ENCODE peak calls at places on chromosomes 3 and 15, in six cellular contexts. One of them, this sample, is unnamed.

GRCh38 chr15:89836255-89837133 is 21.8 kb upstream of the ANPEP start:
- DNase-seq in HCT116: no peak
- DNase-seq in NT2/D1: no peak
- DNase-seq in K562: no peak
- DNase-seq in H1: no peak
- DNase-seq in HepG2: no peak
- DNase-seq in this sample: no peak

GRCh38 chr3:172516318-172517214 is 6.7 kb downstream of the TNFSF10 start:
- DNase-seq in K562: no peak
- DNase-seq in NT2/D1: no peak
- DNase-seq in HCT116: no peak
- DNase-seq in H1: no peak
- DNase-seq in HepG2: no peak
- DNase-seq in this sample: no peak

GRCh38 chr3:196115678-196116083 is 33.8 kb upstream of the TFRC start:
- DNase-seq in HCT116: no peak
- DNase-seq in HepG2: no peak
- DNase-seq in K562: no peak
- DNase-seq in NT2/D1: no peak
- DNase-seq in H1: no peak
- DNase-seq in this sample: peak; percentile 80

GRCh38 chr15:29123991-29124390 is 145.6 kb downstream of the NSMCE3 start:
- DNase-seq in HepG2: no peak
- DNase-seq in NT2/D1: no peak
- DNase-seq in H1: no peak
- DNase-seq in K562: no peak
- DNase-seq in HCT116: no peak
- DNase-seq in this sample: no peak

GRCh38 chr15:29677871-29678431 is 144.3 kb downstream of the TJP1 start:
- DNase-seq in NT2/D1: no peak
- DNase-seq in H1: no peak
- DNase-seq in HepG2: no peak
- DNase-seq in K562: no peak
- DNase-seq in HCT116: no peak
- DNase-seq in this sample: no peak

GRCh38 chr3:150133293-150133692 is 162.6 kb upstream of the PFN2 start:
- DNase-seq in K562: no peak
- DNase-seq in H1: no peak
- DNase-seq in HCT116: no peak
- DNase-seq in NT2/D1: no peak
- DNase-seq in HepG2: no peak
- DNase-seq in this sample: no peak

GRCh38 chr15:89206908-89207331 is 14.5 kb downstream of the RLBP1 start:
- DNase-seq in H1: peak; percentile 96
- DNase-seq in K562: peak; percentile 84
- DNase-seq in HCT116: peak; percentile 47
- DNase-seq in NT2/D1: peak; percentile 84
- DNase-seq in HepG2: peak; percentile 56
- DNase-seq in this sample: no peak

GRCh38 chr15:78988361-78988911 is 43.6 kb upstream of the CTSH start:
- DNase-seq in NT2/D1: no peak
- DNase-seq in H1: no peak
- DNase-seq in HCT116: peak; percentile 54
- DNase-seq in HepG2: peak; percentile 97
- DNase-seq in K562: no peak
- DNase-seq in this sample: peak; percentile 63

GRCh38 chr3:149339931-149340309 is 6.5 kb upstream of the TM4SF18 start:
- DNase-seq in K562: no peak
- DNase-seq in NT2/D1: peak; percentile 69
- DNase-seq in HCT116: peak; percentile 93
- DNase-seq in H1: no peak
- DNase-seq in HepG2: peak; percentile 77
- DNase-seq in this sample: no peak

GRCh38 chr15:88705769-88706165 is 67.0 kb downstream of the ISG20 start:
- DNase-seq in H1: no peak
- DNase-seq in NT2/D1: no peak
- DNase-seq in HCT116: no peak
- DNase-seq in HepG2: no peak
- DNase-seq in K562: no peak
- DNase-seq in this sample: no peak

GRCh38 chr3:63141-63845 is 133.3 kb upstream of the CHL1 start:
- DNase-seq in NT2/D1: no peak
- DNase-seq in HepG2: peak; percentile 39
- DNase-seq in H1: no peak
- DNase-seq in HCT116: no peak
- DNase-seq in K562: no peak
- DNase-seq in this sample: no peak

GRCh38 chr3:59367150-59367549 is 317.3 kb upstream of the CFAP20DC start:
- DNase-seq in NT2/D1: no peak
- DNase-seq in K562: peak; percentile 7
- DNase-seq in H1: no peak
- DNase-seq in HepG2: no peak
- DNase-seq in HCT116: no peak
- DNase-seq in this sample: no peak

GRCh38 chr3:173065543-173065970 is 75.5 kb downstream of the SPATA16 start:
- DNase-seq in HCT116: no peak
- DNase-seq in H1: no peak
- DNase-seq in NT2/D1: no peak
- DNase-seq in K562: no peak
- DNase-seq in HepG2: no peak
- DNase-seq in this sample: no peak

GRCh38 chr3:190531406-190531805 is 17.5 kb downstream of the IL1RAP start:
- DNase-seq in K562: no peak
- DNase-seq in H1: no peak
- DNase-seq in HCT116: no peak
- DNase-seq in HepG2: no peak
- DNase-seq in NT2/D1: no peak
- DNase-seq in this sample: no peak

GRCh38 chr3:142152349-142152748 is 3.0 kb upstream of the TFDP2 start:
- DNase-seq in H1: no peak
- DNase-seq in HepG2: peak; percentile 27
- DNase-seq in NT2/D1: no peak
- DNase-seq in K562: no peak
- DNase-seq in HCT116: no peak
- DNase-seq in this sample: no peak

GRCh38 chr3:5057857-5058324 is 64.2 kb upstream of the ARL8B start:
- DNase-seq in HCT116: peak; percentile 85
- DNase-seq in HepG2: peak; percentile 60
- DNase-seq in H1: no peak
- DNase-seq in NT2/D1: peak; percentile 16
- DNase-seq in K562: peak; percentile 93
- DNase-seq in this sample: peak; percentile 75

GRCh38 chr3:54954019-54954418 is 26.2 kb upstream of the LRTM1 start:
- DNase-seq in NT2/D1: no peak
- DNase-seq in HepG2: no peak
- DNase-seq in HCT116: no peak
- DNase-seq in H1: no peak
- DNase-seq in K562: no peak
- DNase-seq in this sample: no peak

GRCh38 chr3:163541629-163542028 is 1536.7 kb downstream of the SI start:
- DNase-seq in NT2/D1: no peak
- DNase-seq in K562: no peak
- DNase-seq in HCT116: no peak
- DNase-seq in HepG2: no peak
- DNase-seq in H1: no peak
- DNase-seq in this sample: no peak
- H3K4me3 ChIP-seq in NT2/D1: no peak overlapping the region
- H3K4me3 ChIP-seq in K562: no peak overlapping the region
- H3K4me3 ChIP-seq in HCT116: no peak overlapping the region
- H3K4me3 ChIP-seq in HepG2: no peak overlapping the region
- H3K4me3 ChIP-seq in H1: no peak overlapping the region
- H3K4me3 ChIP-seq in this sample: no peak overlapping the region

GRCh38 chr15:35437157-35437556 is 108.8 kb downstream of the DPH6 start:
- DNase-seq in NT2/D1: peak; percentile 16
- DNase-seq in K562: no peak
- DNase-seq in HepG2: no peak
- DNase-seq in HCT116: peak; percentile 12
- DNase-seq in H1: no peak
- DNase-seq in this sample: no peak

GRCh38 chr15:35436422-35436821 is 109.5 kb downstream of the DPH6 start:
- DNase-seq in NT2/D1: peak; percentile 20
- DNase-seq in H1: no peak
- DNase-seq in HepG2: no peak
- DNase-seq in K562: no peak
- DNase-seq in HCT116: no peak
- DNase-seq in this sample: no peak

GRCh38 chr15:35440265-35440664 is 105.7 kb downstream of the DPH6 start:
- DNase-seq in NT2/D1: no peak
- DNase-seq in K562: no peak
- DNase-seq in HCT116: no peak
- DNase-seq in H1: no peak
- DNase-seq in HepG2: no peak
- DNase-seq in this sample: no peak

GRCh38 chr15:35442734-35443133 is 103.2 kb downstream of the DPH6 start:
- DNase-seq in K562: no peak
- DNase-seq in NT2/D1: no peak
- DNase-seq in H1: no peak
- DNase-seq in HepG2: no peak
- DNase-seq in HCT116: no peak
- DNase-seq in this sample: no peak

DNA sequence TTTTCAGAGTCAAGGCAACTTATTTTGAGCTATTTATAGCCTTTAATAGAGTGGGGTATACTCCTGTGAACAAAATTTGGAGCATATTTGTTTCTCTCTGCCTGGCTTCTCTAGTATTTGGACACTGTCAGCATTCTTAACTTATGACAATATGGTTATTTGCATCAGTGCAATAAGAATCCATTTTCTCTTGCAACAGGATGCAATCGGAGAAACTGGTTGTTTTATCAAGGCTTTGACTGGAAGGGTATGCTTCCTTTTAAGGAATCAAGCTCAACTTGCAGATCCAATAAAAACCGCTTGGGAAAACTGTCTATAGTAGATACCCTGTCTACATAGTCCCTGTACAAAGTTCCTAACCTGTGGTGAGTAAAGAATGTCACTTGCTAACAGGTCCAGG is 106.7 kb downstream of the DPH6 start:
- DNase-seq in K562: no peak
- DNase-seq in HCT116: no peak
- DNase-seq in HepG2: no peak
- DNase-seq in H1: no peak
- DNase-seq in NT2/D1: no peak
- DNase-seq in this sample: no peak
- TF ChIP-seq ZNF274 in K562: no peak
- TF ChIP-seq ZNF274 in HCT116: no peak
- TF ChIP-seq ZNF274 in HepG2: no peak
- TF ChIP-seq ZNF274 in H1: no peak
- TF ChIP-seq ZNF274 in NT2/D1: no peak
- TF ChIP-seq ZNF274 in this sample: no peak

GRCh38 chr3:139939681-139940190 is 4.8 kb downstream of the CLSTN2 start:
- DNase-seq in K562: no peak
- DNase-seq in H1: no peak
- DNase-seq in HepG2: no peak
- DNase-seq in HCT116: no peak
- DNase-seq in NT2/D1: no peak
- DNase-seq in this sample: no peak

GRCh38 chr3:139935071-139935865 is at the start of gene CLSTN2:
- DNase-seq in HepG2: no peak
- DNase-seq in HCT116: no peak
- DNase-seq in H1: no peak
- DNase-seq in NT2/D1: peak; percentile 69
- DNase-seq in K562: peak; percentile 4
- DNase-seq in this sample: no peak

GRCh38 chr3:139937674-139938279 is 2.8 kb downstream of the CLSTN2 start:
- DNase-seq in H1: no peak
- DNase-seq in HCT116: peak; percentile 19
- DNase-seq in NT2/D1: no peak
- DNase-seq in K562: peak; percentile 29
- DNase-seq in HepG2: no peak
- DNase-seq in this sample: no peak

GRCh38 chr3:139934557-139935070 is 371 bp upstream of the CLSTN2 start:
- DNase-seq in HCT116: no peak
- DNase-seq in H1: peak; percentile 87
- DNase-seq in HepG2: no peak
- DNase-seq in K562: no peak
- DNase-seq in NT2/D1: peak; percentile 75
- DNase-seq in this sample: no peak

GRCh38 chr3:139935866-139936817 is 1.2 kb downstream of the CLSTN2 start:
- DNase-seq in NT2/D1: no peak
- DNase-seq in K562: no peak
- DNase-seq in H1: peak; percentile 64
- DNase-seq in HCT116: no peak
- DNase-seq in HepG2: no peak
- DNase-seq in this sample: no peak
- H3K4me3 ChIP-seq in NT2/D1: peak overlapping the region; percentile 70
- H3K4me3 ChIP-seq in K562: no peak overlapping the region
- H3K4me3 ChIP-seq in H1: peak overlapping the region; percentile 56
- H3K4me3 ChIP-seq in HCT116: no peak overlapping the region
- H3K4me3 ChIP-seq in HepG2: no peak overlapping the region
- H3K4me3 ChIP-seq in this sample: no peak overlapping the region

DNA sequence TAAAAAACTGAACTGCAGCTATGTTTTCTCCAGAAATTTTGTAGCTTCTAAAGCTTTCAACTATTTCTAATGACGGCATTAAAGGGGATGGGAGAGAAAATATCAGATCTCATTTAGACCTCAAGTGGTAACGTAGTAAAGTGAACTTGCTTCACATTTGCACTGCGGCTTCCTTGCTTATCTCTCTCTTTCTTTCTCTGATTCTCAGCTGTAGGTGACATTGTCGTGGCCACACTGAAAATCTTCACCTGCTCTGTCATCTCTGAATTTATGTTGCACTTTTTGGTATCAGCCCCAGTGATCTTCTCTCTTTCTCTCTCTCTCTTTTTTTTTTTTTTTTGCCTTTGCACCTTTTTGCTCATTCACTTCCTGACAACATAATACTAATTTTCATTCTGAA is 254.1 kb upstream of the SATB1 start:
- DNase-seq in HCT116: no peak
- DNase-seq in K562: no peak
- DNase-seq in H1: no peak
- DNase-seq in NT2/D1: no peak
- DNase-seq in HepG2: no peak
- DNase-seq in this sample: no peak
- TF ChIP-seq ZNF274 in HCT116: no peak
- TF ChIP-seq ZNF274 in K562: no peak
- TF ChIP-seq ZNF274 in H1: no peak
- TF ChIP-seq ZNF274 in NT2/D1: no peak
- TF ChIP-seq ZNF274 in HepG2: no peak
- TF ChIP-seq ZNF274 in this sample: no peak

GRCh38 chr3:134364061-134364935 is 9.9 kb downstream of the AMOTL2 start:
- DNase-seq in H1: peak; percentile 88
- DNase-seq in HCT116: peak; percentile 74
- DNase-seq in HepG2: no peak
- DNase-seq in K562: peak; percentile 13
- DNase-seq in NT2/D1: peak; percentile 97
- DNase-seq in this sample: no peak
- H3K4me3 ChIP-seq in H1: no peak overlapping the region
- H3K4me3 ChIP-seq in HCT116: peak overlapping the region; percentile 21
- H3K4me3 ChIP-seq in HepG2: no peak overlapping the region
- H3K4me3 ChIP-seq in K562: no peak overlapping the region
- H3K4me3 ChIP-seq in NT2/D1: no peak overlapping the region
- H3K4me3 ChIP-seq in this sample: no peak overlapping the region

GRCh38 chr3:36701903-36702374 is 62.4 kb downstream of the DCLK3 start:
- DNase-seq in H1: no peak
- DNase-seq in HepG2: no peak
- DNase-seq in K562: peak; percentile 7
- DNase-seq in NT2/D1: no peak
- DNase-seq in HCT116: no peak
- DNase-seq in this sample: no peak
- TF ChIP-seq ZNF274 in H1: no peak
- TF ChIP-seq ZNF274 in HepG2: no peak
- TF ChIP-seq ZNF274 in K562: no peak
- TF ChIP-seq ZNF274 in NT2/D1: no peak
- TF ChIP-seq ZNF274 in HCT116: no peak
- TF ChIP-seq ZNF274 in this sample: no peak

This sample was measured in GM12878.